ENCODE peak calls at places on chromosomes 16 and 17, in nine cellular contexts. One of them, this sample, is unnamed.

GRCh38 chr17:77829871-77830799 is 128.4 kb upstream of the TNRC6C start:
- DNase-seq in stimulated activated CD8-positive, alpha-beta memory T cell treated with anti-CD3 and anti-CD28 coated beads, Interleukin-4, amount 100 ng/mL, for 24 hours: no peak
- DNase-seq in NCI-H510A treated with DMSO at 0.1 percent for 48 hours: no peak
- DNase-seq in CD4-positive, alpha-beta T cell: no peak
- DNase-seq in M059J: peak; percentile 73
- DNase-seq in activated CD4-positive, alpha-beta T cell treated with anti-CD3 and anti-CD28 coated beads, Interleukin-2, amount 50 U/mL, for 48 hours: peak; percentile 27
- DNase-seq in HTR-8/SVneo: peak; percentile 45
- DNase-seq in NCI-H1092 treated with DMSO at 0.1 percent for 48 hours: no peak
- DNase-seq in posterior cingulate gyrus: peak; percentile 44
- DNase-seq in this sample: peak; percentile 42

GRCh38 chr17:17347234-17347955 is 44.2 kb downstream of the NT5M start:
- DNase-seq in stimulated activated CD8-positive, alpha-beta memory T cell treated with anti-CD3 and anti-CD28 coated beads, Interleukin-4, amount 100 ng/mL, for 24 hours: no peak
- DNase-seq in NCI-H510A treated with DMSO at 0.1 percent for 48 hours: no peak
- DNase-seq in CD4-positive, alpha-beta T cell: no peak
- DNase-seq in M059J: no peak
- DNase-seq in activated CD4-positive, alpha-beta T cell treated with anti-CD3 and anti-CD28 coated beads, Interleukin-2, amount 50 U/mL, for 48 hours: no peak
- DNase-seq in HTR-8/SVneo: no peak
- DNase-seq in NCI-H1092 treated with DMSO at 0.1 percent for 48 hours: no peak
- DNase-seq in posterior cingulate gyrus: no peak
- DNase-seq in this sample: no peak

GRCh38 chr16:2467301-2468141 is 3.6 kb upstream of the NTN3 start:
- DNase-seq in stimulated activated CD8-positive, alpha-beta memory T cell treated with anti-CD3 and anti-CD28 coated beads, Interleukin-4, amount 100 ng/mL, for 24 hours: no peak
- DNase-seq in NCI-H510A treated with DMSO at 0.1 percent for 48 hours: peak; percentile 37
- DNase-seq in CD4-positive, alpha-beta T cell: no peak
- DNase-seq in M059J: peak; percentile 85
- DNase-seq in activated CD4-positive, alpha-beta T cell treated with anti-CD3 and anti-CD28 coated beads, Interleukin-2, amount 50 U/mL, for 48 hours: peak; percentile 49
- DNase-seq in HTR-8/SVneo: peak; percentile 78
- DNase-seq in NCI-H1092 treated with DMSO at 0.1 percent for 48 hours: peak; percentile 84
- DNase-seq in posterior cingulate gyrus: peak; percentile 82
- DNase-seq in this sample: no peak

GRCh38 chr16:19177111-19177747 is 9.2 kb downstream of the SYT17 start:
- DNase-seq in stimulated activated CD8-positive, alpha-beta memory T cell treated with anti-CD3 and anti-CD28 coated beads, Interleukin-4, amount 100 ng/mL, for 24 hours: no peak
- DNase-seq in NCI-H510A treated with DMSO at 0.1 percent for 48 hours: peak; percentile 95
- DNase-seq in CD4-positive, alpha-beta T cell: no peak
- DNase-seq in M059J: no peak
- DNase-seq in activated CD4-positive, alpha-beta T cell treated with anti-CD3 and anti-CD28 coated beads, Interleukin-2, amount 50 U/mL, for 48 hours: no peak
- DNase-seq in HTR-8/SVneo: no peak
- DNase-seq in NCI-H1092 treated with DMSO at 0.1 percent for 48 hours: peak; percentile 68
- DNase-seq in posterior cingulate gyrus: no peak
- DNase-seq in this sample: no peak

GRCh38 chr16:85936761-85937343 is 37.9 kb downstream of the IRF8 start:
- DNase-seq in stimulated activated CD8-positive, alpha-beta memory T cell treated with anti-CD3 and anti-CD28 coated beads, Interleukin-4, amount 100 ng/mL, for 24 hours: no peak
- DNase-seq in NCI-H510A treated with DMSO at 0.1 percent for 48 hours: no peak
- DNase-seq in CD4-positive, alpha-beta T cell: no peak
- DNase-seq in M059J: no peak
- DNase-seq in activated CD4-positive, alpha-beta T cell treated with anti-CD3 and anti-CD28 coated beads, Interleukin-2, amount 50 U/mL, for 48 hours: peak; percentile 49
- DNase-seq in HTR-8/SVneo: no peak
- DNase-seq in NCI-H1092 treated with DMSO at 0.1 percent for 48 hours: no peak
- DNase-seq in posterior cingulate gyrus: no peak
- DNase-seq in this sample: no peak

GRCh38 chr17:28888832-28889231 is 8.7 kb downstream of the FLOT2 start:
- DNase-seq in stimulated activated CD8-positive, alpha-beta memory T cell treated with anti-CD3 and anti-CD28 coated beads, Interleukin-4, amount 100 ng/mL, for 24 hours: no peak
- DNase-seq in NCI-H510A treated with DMSO at 0.1 percent for 48 hours: no peak
- DNase-seq in CD4-positive, alpha-beta T cell: no peak
- DNase-seq in M059J: no peak
- DNase-seq in activated CD4-positive, alpha-beta T cell treated with anti-CD3 and anti-CD28 coated beads, Interleukin-2, amount 50 U/mL, for 48 hours: no peak
- DNase-seq in HTR-8/SVneo: no peak
- DNase-seq in NCI-H1092 treated with DMSO at 0.1 percent for 48 hours: no peak
- DNase-seq in posterior cingulate gyrus: no peak
- DNase-seq in this sample: no peak

GRCh38 chr17:73304971-73305786 is 6.6 kb downstream of the CDC42EP4 start:
- DNase-seq in stimulated activated CD8-positive, alpha-beta memory T cell treated with anti-CD3 and anti-CD28 coated beads, Interleukin-4, amount 100 ng/mL, for 24 hours: no peak
- DNase-seq in NCI-H510A treated with DMSO at 0.1 percent for 48 hours: peak; percentile 75
- DNase-seq in CD4-positive, alpha-beta T cell: no peak
- DNase-seq in M059J: peak; percentile 70
- DNase-seq in activated CD4-positive, alpha-beta T cell treated with anti-CD3 and anti-CD28 coated beads, Interleukin-2, amount 50 U/mL, for 48 hours: no peak
- DNase-seq in HTR-8/SVneo: peak; percentile 83
- DNase-seq in NCI-H1092 treated with DMSO at 0.1 percent for 48 hours: peak; percentile 41
- DNase-seq in posterior cingulate gyrus: no peak
- DNase-seq in this sample: peak; percentile 87

GRCh38 chr17:36937961-36938565 is 788 bp downstream of the LHX1 start:
- DNase-seq in stimulated activated CD8-positive, alpha-beta memory T cell treated with anti-CD3 and anti-CD28 coated beads, Interleukin-4, amount 100 ng/mL, for 24 hours: no peak
- DNase-seq in NCI-H510A treated with DMSO at 0.1 percent for 48 hours: no peak
- DNase-seq in CD4-positive, alpha-beta T cell: no peak
- DNase-seq in M059J: peak; percentile 80
- DNase-seq in activated CD4-positive, alpha-beta T cell treated with anti-CD3 and anti-CD28 coated beads, Interleukin-2, amount 50 U/mL, for 48 hours: peak; percentile 46
- DNase-seq in HTR-8/SVneo: no peak
- DNase-seq in NCI-H1092 treated with DMSO at 0.1 percent for 48 hours: no peak
- DNase-seq in posterior cingulate gyrus: no peak
- DNase-seq in this sample: no peak

GRCh38 chr17:71963341-71963740 is 157.5 kb upstream of the SOX9 start:
- DNase-seq in stimulated activated CD8-positive, alpha-beta memory T cell treated with anti-CD3 and anti-CD28 coated beads, Interleukin-4, amount 100 ng/mL, for 24 hours: no peak
- DNase-seq in NCI-H510A treated with DMSO at 0.1 percent for 48 hours: no peak
- DNase-seq in CD4-positive, alpha-beta T cell: no peak
- DNase-seq in M059J: peak; percentile 13
- DNase-seq in activated CD4-positive, alpha-beta T cell treated with anti-CD3 and anti-CD28 coated beads, Interleukin-2, amount 50 U/mL, for 48 hours: no peak
- DNase-seq in HTR-8/SVneo: no peak
- DNase-seq in NCI-H1092 treated with DMSO at 0.1 percent for 48 hours: no peak
- DNase-seq in posterior cingulate gyrus: no peak
- DNase-seq in this sample: no peak

GRCh38 chr17:19569785-19570496 is 36.3 kb downstream of the SLC47A1 start:
- DNase-seq in stimulated activated CD8-positive, alpha-beta memory T cell treated with anti-CD3 and anti-CD28 coated beads, Interleukin-4, amount 100 ng/mL, for 24 hours: no peak
- DNase-seq in NCI-H510A treated with DMSO at 0.1 percent for 48 hours: no peak
- DNase-seq in CD4-positive, alpha-beta T cell: no peak
- DNase-seq in M059J: peak; percentile 30
- DNase-seq in activated CD4-positive, alpha-beta T cell treated with anti-CD3 and anti-CD28 coated beads, Interleukin-2, amount 50 U/mL, for 48 hours: no peak
- DNase-seq in HTR-8/SVneo: no peak
- DNase-seq in NCI-H1092 treated with DMSO at 0.1 percent for 48 hours: no peak
- DNase-seq in posterior cingulate gyrus: no peak
- DNase-seq in this sample: no peak

GRCh38 chr16:27769561-27770222 is 219.7 kb downstream of the KATNIP start:
- DNase-seq in stimulated activated CD8-positive, alpha-beta memory T cell treated with anti-CD3 and anti-CD28 coated beads, Interleukin-4, amount 100 ng/mL, for 24 hours: no peak
- DNase-seq in NCI-H510A treated with DMSO at 0.1 percent for 48 hours: no peak
- DNase-seq in CD4-positive, alpha-beta T cell: no peak
- DNase-seq in M059J: peak; percentile 97
- DNase-seq in activated CD4-positive, alpha-beta T cell treated with anti-CD3 and anti-CD28 coated beads, Interleukin-2, amount 50 U/mL, for 48 hours: no peak
- DNase-seq in HTR-8/SVneo: no peak
- DNase-seq in NCI-H1092 treated with DMSO at 0.1 percent for 48 hours: no peak
- DNase-seq in posterior cingulate gyrus: no peak
- DNase-seq in this sample: no peak

GRCh38 chr16:87331241-87331801 is 14.1 kb upstream of the C16orf95 start:
- DNase-seq in stimulated activated CD8-positive, alpha-beta memory T cell treated with anti-CD3 and anti-CD28 coated beads, Interleukin-4, amount 100 ng/mL, for 24 hours: no peak
- DNase-seq in NCI-H510A treated with DMSO at 0.1 percent for 48 hours: no peak
- DNase-seq in CD4-positive, alpha-beta T cell: no peak
- DNase-seq in M059J: no peak
- DNase-seq in activated CD4-positive, alpha-beta T cell treated with anti-CD3 and anti-CD28 coated beads, Interleukin-2, amount 50 U/mL, for 48 hours: no peak
- DNase-seq in HTR-8/SVneo: no peak
- DNase-seq in NCI-H1092 treated with DMSO at 0.1 percent for 48 hours: no peak
- DNase-seq in posterior cingulate gyrus: no peak
- DNase-seq in this sample: no peak

GRCh38 chr17:74490716-74491115 is 24.3 kb downstream of the CD300A start:
- DNase-seq in stimulated activated CD8-positive, alpha-beta memory T cell treated with anti-CD3 and anti-CD28 coated beads, Interleukin-4, amount 100 ng/mL, for 24 hours: no peak
- DNase-seq in NCI-H510A treated with DMSO at 0.1 percent for 48 hours: no peak
- DNase-seq in CD4-positive, alpha-beta T cell: no peak
- DNase-seq in M059J: no peak
- DNase-seq in activated CD4-positive, alpha-beta T cell treated with anti-CD3 and anti-CD28 coated beads, Interleukin-2, amount 50 U/mL, for 48 hours: no peak
- DNase-seq in HTR-8/SVneo: no peak
- DNase-seq in NCI-H1092 treated with DMSO at 0.1 percent for 48 hours: no peak
- DNase-seq in posterior cingulate gyrus: no peak
- DNase-seq in this sample: no peak

GRCh38 chr16:87507351-87508069 is 14.7 kb upstream of the ZCCHC14 start:
- DNase-seq in stimulated activated CD8-positive, alpha-beta memory T cell treated with anti-CD3 and anti-CD28 coated beads, Interleukin-4, amount 100 ng/mL, for 24 hours: no peak
- DNase-seq in NCI-H510A treated with DMSO at 0.1 percent for 48 hours: no peak
- DNase-seq in CD4-positive, alpha-beta T cell: no peak
- DNase-seq in M059J: no peak
- DNase-seq in activated CD4-positive, alpha-beta T cell treated with anti-CD3 and anti-CD28 coated beads, Interleukin-2, amount 50 U/mL, for 48 hours: no peak
- DNase-seq in HTR-8/SVneo: no peak
- DNase-seq in NCI-H1092 treated with DMSO at 0.1 percent for 48 hours: no peak
- DNase-seq in posterior cingulate gyrus: no peak
- DNase-seq in this sample: no peak

GRCh38 chr16:17544785-17545184 is 74.0 kb upstream of the XYLT1 start:
- DNase-seq in stimulated activated CD8-positive, alpha-beta memory T cell treated with anti-CD3 and anti-CD28 coated beads, Interleukin-4, amount 100 ng/mL, for 24 hours: no peak
- DNase-seq in NCI-H510A treated with DMSO at 0.1 percent for 48 hours: no peak
- DNase-seq in CD4-positive, alpha-beta T cell: peak; percentile 3
- DNase-seq in M059J: no peak
- DNase-seq in activated CD4-positive, alpha-beta T cell treated with anti-CD3 and anti-CD28 coated beads, Interleukin-2, amount 50 U/mL, for 48 hours: peak; percentile 52
- DNase-seq in HTR-8/SVneo: no peak
- DNase-seq in NCI-H1092 treated with DMSO at 0.1 percent for 48 hours: no peak
- DNase-seq in posterior cingulate gyrus: no peak
- DNase-seq in this sample: peak; percentile 71

GRCh38 chr16:6027733-6028132 is 930.1 kb upstream of the EEF2KMT start:
- DNase-seq in stimulated activated CD8-positive, alpha-beta memory T cell treated with anti-CD3 and anti-CD28 coated beads, Interleukin-4, amount 100 ng/mL, for 24 hours: no peak
- DNase-seq in NCI-H510A treated with DMSO at 0.1 percent for 48 hours: no peak
- DNase-seq in CD4-positive, alpha-beta T cell: no peak
- DNase-seq in M059J: no peak
- DNase-seq in activated CD4-positive, alpha-beta T cell treated with anti-CD3 and anti-CD28 coated beads, Interleukin-2, amount 50 U/mL, for 48 hours: no peak
- DNase-seq in HTR-8/SVneo: no peak
- DNase-seq in NCI-H1092 treated with DMSO at 0.1 percent for 48 hours: no peak
- DNase-seq in posterior cingulate gyrus: no peak
- DNase-seq in this sample: no peak

GRCh38 chr17:17300624-17301568 is 2.3 kb upstream of the NT5M start:
- DNase-seq in stimulated activated CD8-positive, alpha-beta memory T cell treated with anti-CD3 and anti-CD28 coated beads, Interleukin-4, amount 100 ng/mL, for 24 hours: peak; percentile 47
- DNase-seq in NCI-H510A treated with DMSO at 0.1 percent for 48 hours: no peak
- DNase-seq in CD4-positive, alpha-beta T cell: peak; percentile 39
- DNase-seq in M059J: peak; percentile 57
- DNase-seq in activated CD4-positive, alpha-beta T cell treated with anti-CD3 and anti-CD28 coated beads, Interleukin-2, amount 50 U/mL, for 48 hours: peak; percentile 72
- DNase-seq in HTR-8/SVneo: no peak
- DNase-seq in NCI-H1092 treated with DMSO at 0.1 percent for 48 hours: no peak
- DNase-seq in posterior cingulate gyrus: peak; percentile 25
- DNase-seq in this sample: no peak

GRCh38 chr17:72606656-72607055 is 485.8 kb downstream of the SLC39A11 start:
- DNase-seq in stimulated activated CD8-positive, alpha-beta memory T cell treated with anti-CD3 and anti-CD28 coated beads, Interleukin-4, amount 100 ng/mL, for 24 hours: no peak
- DNase-seq in NCI-H510A treated with DMSO at 0.1 percent for 48 hours: no peak
- DNase-seq in CD4-positive, alpha-beta T cell: no peak
- DNase-seq in M059J: no peak
- DNase-seq in activated CD4-positive, alpha-beta T cell treated with anti-CD3 and anti-CD28 coated beads, Interleukin-2, amount 50 U/mL, for 48 hours: no peak
- DNase-seq in HTR-8/SVneo: no peak
- DNase-seq in NCI-H1092 treated with DMSO at 0.1 percent for 48 hours: no peak
- DNase-seq in posterior cingulate gyrus: no peak
- DNase-seq in this sample: no peak

GRCh38 chr17:41061969-41062368 is 2.1 kb upstream of the KRTAP2-3 start:
- DNase-seq in stimulated activated CD8-positive, alpha-beta memory T cell treated with anti-CD3 and anti-CD28 coated beads, Interleukin-4, amount 100 ng/mL, for 24 hours: no peak
- DNase-seq in NCI-H510A treated with DMSO at 0.1 percent for 48 hours: no peak
- DNase-seq in CD4-positive, alpha-beta T cell: no peak
- DNase-seq in M059J: peak; percentile 94
- DNase-seq in activated CD4-positive, alpha-beta T cell treated with anti-CD3 and anti-CD28 coated beads, Interleukin-2, amount 50 U/mL, for 48 hours: no peak
- DNase-seq in HTR-8/SVneo: peak; percentile 65
- DNase-seq in NCI-H1092 treated with DMSO at 0.1 percent for 48 hours: no peak
- DNase-seq in posterior cingulate gyrus: no peak
- DNase-seq in this sample: no peak

GRCh38 chr17:57980522-57980921 is 7.5 kb downstream of the VEZF1 start:
- DNase-seq in stimulated activated CD8-positive, alpha-beta memory T cell treated with anti-CD3 and anti-CD28 coated beads, Interleukin-4, amount 100 ng/mL, for 24 hours: no peak
- DNase-seq in NCI-H510A treated with DMSO at 0.1 percent for 48 hours: peak; percentile 54
- DNase-seq in CD4-positive, alpha-beta T cell: no peak
- DNase-seq in M059J: no peak
- DNase-seq in activated CD4-positive, alpha-beta T cell treated with anti-CD3 and anti-CD28 coated beads, Interleukin-2, amount 50 U/mL, for 48 hours: no peak
- DNase-seq in HTR-8/SVneo: no peak
- DNase-seq in NCI-H1092 treated with DMSO at 0.1 percent for 48 hours: no peak
- DNase-seq in posterior cingulate gyrus: no peak
- DNase-seq in this sample: no peak